ENCODE peak calls at places on chromosomes 16 and 17, in four cellular contexts. I is A549, U is body of pancreas, F is tibial nerve. J is an unnamed sample. For H3K9me3 and H3K4me1, the result is how much of the 10 kb centered on the place peaks cover.

GRCh38 chr17:40541873-40542561 is 23.3 kb downstream of the CCR7 start:
- DNase-seq in I (no peak), U (no peak), F (peak), J (peak)

GRCh38 chr17:63405741-63406261 is 40.3 kb downstream of the CYB561 start:
- DNase-seq in I (peak), U (no peak), F (peak), J (no peak)

GRCh38 chr16:65825191-65825856 is 541.2 kb upstream of the CDH5 start:
- DNase-seq in I (no peak), U (no peak), F (no peak), J (no peak)

GRCh38 chr16:79171504-79172240 is 428.9 kb downstream of the MAF start:
- DNase-seq in I (no peak), U (no peak), F (no peak), J (no peak)

GRCh38 chr16:87108941-87109340 is 208.3 kb downstream of the C16orf95 start:
- DNase-seq in I (no peak), U (no peak), F (no peak), J (no peak)

GRCh38 chr16:64406661-64407267 is 715.1 kb downstream of the CDH11 start:
- DNase-seq in I (no peak), U (no peak), F (no peak), J (no peak)

GRCh38 chr17:69858460-69858859 is 216.6 kb upstream of the KCNJ16 start:
- DNase-seq in I (no peak), U (no peak), F (no peak), J (no peak)

GRCh38 chr17:63086483-63087185 is 120.6 kb downstream of the TANC2 start:
- DNase-seq in I (no peak), U (no peak), F (no peak), J (no peak)

GRCh38 chr17:34997355-34997862 is 17.1 kb downstream of the LIG3 start:
- DNase-seq in I (no peak), U (peak), F (peak), J (no peak)

GRCh38 chr16:89722392-89723278 is 1.3 kb downstream of the ZNF276 start:
- DNase-seq in I (no peak), U (no peak), F (no peak), J (no peak)

GRCh38 chr16:54370653-54371052 is 84.1 kb upstream of the IRX3 start:
- DNase-seq in I (no peak), U (no peak), F (no peak), J (no peak)

GRCh38 chr17:49318438-49318965 is 43.5 kb downstream of the ZNF652 start:
- DNase-seq in I (no peak), U (no peak), F (no peak), J (no peak)

GRCh38 chr17:78996781-78997201 is 12.8 kb downstream of the CANT1 start:
- DNase-seq in I (no peak), U (no peak), F (no peak), J (no peak)

GRCh38 chr17:48053758-48054237 is 5.6 kb downstream of the NFE2L1 start:
- DNase-seq in I (no peak), U (no peak), F (no peak), J (no peak)

GRCh38 chr17:1398028-1398427 is 2.0 kb downstream of the YWHAE start:
- DNase-seq in I (no peak), U (no peak), F (no peak), J (no peak)

DNA sequence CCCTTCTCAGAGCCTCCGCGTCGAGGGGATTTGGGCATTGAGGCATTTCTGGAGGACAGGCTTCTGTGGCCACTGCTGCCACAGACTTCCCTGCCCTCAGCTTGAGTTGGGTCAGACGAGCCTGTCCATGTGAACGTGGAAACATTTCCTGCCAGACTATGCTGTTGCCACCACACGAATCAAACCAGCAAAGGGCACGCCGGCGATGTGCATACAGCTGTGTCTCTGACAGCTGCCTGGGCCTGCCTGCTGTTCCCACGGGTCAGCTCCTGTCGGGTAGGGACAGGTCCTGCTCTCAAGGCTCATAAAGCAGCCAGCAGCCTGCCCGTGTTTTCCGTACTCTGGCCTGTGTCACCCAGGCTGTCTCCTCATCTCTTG is 100.3 kb downstream of the RAB11FIP4 start:
- DNase-seq in I (no peak), U (peak), F (no peak), J (no peak)
- TF ChIP-seq POLR2A in I (no peak), U (no peak), F (no peak), J (no peak)

GRCh38 chr16:80460004-80460403 is 80.8 kb upstream of the DYNLRB2 start:
- DNase-seq in I (no peak), U (no peak), F (no peak), J (no peak)

GRCh38 chr16:80449332-80449731 is 91.5 kb upstream of the DYNLRB2 start:
- DNase-seq in I (no peak), U (no peak), F (no peak), J (no peak)

GRCh38 chr16:80459331-80459777 is 81.4 kb upstream of the DYNLRB2 start:
- DNase-seq in I (no peak), U (no peak), F (peak), J (no peak)

GRCh38 chr16:80454802-80455201 is 86.0 kb upstream of the DYNLRB2 start:
- DNase-seq in I (no peak), U (no peak), F (no peak), J (no peak)
- H3K9me3 ChIP-seq in I (under half), U (under half), F (under half), J (under half)

GRCh38 chr17:42271277-42271922 is 4.8 kb downstream of the STAT5B start:
- DNase-seq in I (no peak), U (no peak), F (no peak), J (no peak)

GRCh38 chr17:42272576-42272975 is 3.6 kb downstream of the STAT5B start:
- DNase-seq in I (no peak), U (no peak), F (no peak), J (no peak)

GRCh38 chr17:42270596-42270995 is 5.6 kb downstream of the STAT5B start:
- DNase-seq in I (no peak), U (no peak), F (no peak), J (no peak)

GRCh38 chr17:42273474-42274272 is 2.5 kb downstream of the STAT5B start:
- DNase-seq in I (no peak), U (no peak), F (no peak), J (no peak)

GRCh38 chr17:42272162-42272561 is 4.0 kb downstream of the STAT5B start:
- DNase-seq in I (no peak), U (no peak), F (no peak), J (no peak)
- H3K4me1 ChIP-seq in I (half or more), U (under half), F (under half), J (half or more)

GRCh38 chr17:10600551-10600950 is 51.1 kb upstream of the MYH2 start:
- DNase-seq in I (no peak), U (no peak), F (no peak), J (no peak)
- TF ChIP-seq POLR2A in I (no peak), U (no peak), F (no peak), J (no peak)

J was measured in esophagus muscularis mucosa.